ENCODE peak calls at places on chromosomes 4 and X, in six cellular contexts. Q, C, P, R, U and O are unnamed samples.

GRCh38 chr4:175531405-175532091 is 280.5 kb downstream of the GPM6A start:
- DNase-seq in C (peak; percentile 14), P (no peak), R (no peak), Q (no peak), U (no peak), O (no peak)

GRCh38 chr4:111126340-111126739 is 503.5 kb upstream of the PITX2 start:
- DNase-seq in C (no peak), Q (no peak), P (no peak), U (no peak), R (no peak), O (no peak)

GRCh38 chr4:150096625-150097024 is 18.4 kb downstream of the DCLK2 start:
- DNase-seq in U (no peak), R (no peak), C (no peak), P (no peak), Q (no peak), O (no peak)

GRCh38 chrX:87788976-87789375 is 271.4 kb downstream of the KLHL4 start:
- DNase-seq in R (no peak), Q (no peak), U (no peak), C (no peak), P (no peak), O (no peak)

GRCh38 chrX:40912166-40912565 is 173.1 kb upstream of the USP9X start:
- DNase-seq in U (no peak), Q (no peak), P (no peak), R (no peak), C (no peak), O (no peak)

GRCh38 chrX:19964017-19964710 is 26.7 kb downstream of the BCLAF3 start:
- DNase-seq in Q (no peak), U (no peak), P (no peak), R (no peak), C (no peak), O (no peak)

GRCh38 chrX:24347871-24348270 is 12.6 kb upstream of the SUPT20HL1 start:
- DNase-seq in R (no peak), U (no peak), C (peak; percentile 12), P (no peak), Q (no peak), O (no peak)

GRCh38 chrX:38561951-38562719 is 793 bp downstream of the TSPAN7 start:
- DNase-seq in Q (peak; percentile 19), U (no peak), R (peak; percentile 45), C (peak; percentile 2), P (no peak), O (no peak)

GRCh38 chr4:184897807-184898388 is 72.1 kb upstream of the ACSL1 start:
- DNase-seq in R (no peak), Q (no peak), C (no peak), P (no peak), U (no peak), O (no peak)

GRCh38 chrX:39814391-39814790 is 283.4 kb downstream of the BCOR start:
- DNase-seq in P (no peak), Q (no peak), C (no peak), R (no peak), U (peak; percentile 22), O (peak; percentile 4)

GRCh38 chr4:76702440-76703122 is 195.4 kb downstream of the SOWAHB start:
- DNase-seq in Q (no peak), R (no peak), P (no peak), U (no peak), C (no peak), O (no peak)

GRCh38 chrX:68438575-68438974 is 5.3 kb upstream of the OPHN1 start:
- DNase-seq in C (no peak), P (no peak), Q (no peak), U (no peak), R (no peak), O (no peak)

GRCh38 chr4:186297013-186297645 is 31.1 kb downstream of the F11 start:
- DNase-seq in R (no peak), P (no peak), Q (no peak), U (no peak), C (peak; percentile 62), O (peak; percentile 4)

GRCh38 chr4:8860892-8861575 is 10.6 kb downstream of the HMX1 start:
- DNase-seq in C (no peak), Q (no peak), R (no peak), P (no peak), U (no peak), O (no peak)

GRCh38 chr4:8862334-8862733 is 9.3 kb downstream of the HMX1 start:
- DNase-seq in U (no peak), R (no peak), P (no peak), C (no peak), Q (no peak), O (no peak)

GRCh38 chr4:8860096-8860891 is 11.3 kb downstream of the HMX1 start:
- DNase-seq in R (no peak), U (no peak), Q (no peak), C (peak; percentile 0), P (no peak), O (no peak)

GRCh38 chr4:8862800-8863758 is 8.6 kb downstream of the HMX1 start:
- DNase-seq in C (no peak), Q (no peak), U (no peak), R (no peak), P (no peak), O (no peak)

DNA sequence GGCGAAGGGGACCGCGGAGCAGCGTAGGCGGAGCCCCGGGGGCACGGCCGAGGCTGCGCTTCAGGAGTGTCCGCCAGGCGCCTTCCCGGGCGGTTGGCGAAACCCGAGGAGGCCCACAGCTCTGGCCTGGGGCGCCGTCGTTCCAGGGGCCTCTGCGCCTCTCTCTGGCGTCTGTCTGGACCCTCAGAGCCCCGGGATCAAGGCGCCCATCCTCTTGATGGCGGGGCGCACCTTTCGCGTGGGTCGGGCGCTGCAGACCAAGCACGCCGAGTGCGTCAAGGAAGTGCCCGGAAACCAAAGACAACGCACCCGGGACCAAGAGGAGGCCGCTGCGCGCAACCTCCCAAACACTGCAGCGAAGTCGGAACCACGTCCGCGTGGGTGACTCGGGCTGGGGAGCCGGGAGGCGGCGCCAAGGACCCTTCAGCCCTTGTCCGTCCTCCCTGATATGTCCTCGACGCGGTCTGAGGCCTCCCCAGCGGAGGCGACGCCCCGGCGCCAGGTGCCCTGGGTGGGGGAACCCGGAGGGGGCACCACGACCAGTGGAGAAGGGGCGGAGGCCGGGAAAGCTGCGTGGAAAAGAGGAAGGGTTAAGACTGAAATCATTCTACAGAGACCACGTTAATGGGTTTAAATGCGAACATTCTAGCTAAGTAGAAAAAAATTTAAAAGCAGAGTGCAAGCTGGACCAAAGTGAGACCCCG is 9.9 kb downstream of the HMX1 start:
- DNase-seq in Q (no peak), U (no peak), R (no peak), P (no peak), C (no peak), O (no peak)
- H3K4me3 ChIP-seq in Q (no peak overlapping the region), U (no peak overlapping the region), R (no peak overlapping the region), P (no peak overlapping the region), C (no peak overlapping the region), O (no peak overlapping the region)

DNA sequence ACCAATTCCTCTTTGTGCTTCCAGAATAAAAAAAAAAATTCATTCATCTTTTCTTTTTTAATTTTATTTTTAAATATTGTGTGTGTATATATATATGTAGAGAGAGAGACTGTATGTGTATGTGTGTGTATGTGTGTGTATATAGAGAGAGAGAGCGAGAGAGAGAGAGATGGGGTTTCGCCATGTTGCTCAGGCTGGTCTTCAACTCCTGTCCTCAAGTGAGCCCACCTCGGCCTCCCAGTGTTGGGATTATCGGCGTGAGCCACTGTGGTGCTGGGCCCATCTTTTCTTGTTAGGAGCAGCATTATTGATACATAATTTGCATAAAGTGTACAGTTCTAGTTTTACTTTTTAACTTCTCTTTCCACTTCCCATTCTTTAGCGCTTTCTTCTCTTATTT is 33.6 kb downstream of the KDM6A start:
- DNase-seq in R (no peak), Q (no peak), P (no peak), C (no peak), U (no peak), O (no peak)
- H3K4me3 ChIP-seq in R (no peak overlapping the region), Q (no peak overlapping the region), P (no peak overlapping the region), C (no peak overlapping the region), U (no peak overlapping the region), O (no peak overlapping the region)

DNA sequence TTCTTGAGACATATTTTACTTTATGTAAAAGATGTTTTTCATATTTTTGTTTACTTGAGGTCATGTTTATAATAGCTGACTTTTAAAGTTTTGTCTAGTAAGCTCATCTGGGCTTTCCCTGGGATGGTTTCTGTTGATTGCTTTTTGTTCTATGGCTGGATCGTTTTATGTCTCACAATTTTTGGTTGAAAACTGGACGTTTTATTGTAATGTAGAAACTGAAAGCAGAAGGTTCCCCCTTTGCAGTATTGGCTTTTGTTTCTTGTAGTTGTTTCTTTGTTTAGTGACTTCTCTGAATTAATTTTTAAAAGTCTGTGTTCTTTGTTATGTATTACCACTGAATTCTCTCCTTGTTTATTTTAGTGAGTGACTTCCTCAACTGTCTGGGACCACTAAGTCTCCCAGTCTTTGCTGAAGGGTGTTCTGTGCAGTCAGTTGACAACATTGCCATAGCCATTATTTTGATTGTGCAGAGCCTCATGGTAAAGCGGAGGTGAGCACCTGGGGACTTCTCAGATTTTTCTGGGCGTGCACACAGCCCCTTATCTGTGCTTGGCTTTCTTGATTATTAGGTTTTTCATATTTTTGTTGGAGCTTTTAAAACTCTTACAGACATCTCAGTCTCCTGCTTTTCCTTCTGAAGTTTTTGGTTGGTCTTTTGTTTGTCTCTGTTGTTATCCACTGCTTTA is 31.0 kb downstream of the KDM6A start:
- DNase-seq in C (no peak), Q (no peak), U (no peak), P (no peak), R (no peak), O (peak; percentile 22)
- H3K4me3 ChIP-seq in C (no peak overlapping the region), Q (no peak overlapping the region), U (no peak overlapping the region), P (no peak overlapping the region), R (no peak overlapping the region), O (no peak overlapping the region)

GRCh38 chrX:47584714-47585113 is 2.5 kb downstream of the TIMP1 start:
- DNase-seq in P (no peak), U (no peak), Q (no peak), R (no peak), C (no peak), O (no peak)
- H3K4me3 ChIP-seq in P (no peak overlapping the region), U (no peak overlapping the region), Q (no peak overlapping the region), R (no peak overlapping the region), C (no peak overlapping the region), O (no peak overlapping the region)

DNA sequence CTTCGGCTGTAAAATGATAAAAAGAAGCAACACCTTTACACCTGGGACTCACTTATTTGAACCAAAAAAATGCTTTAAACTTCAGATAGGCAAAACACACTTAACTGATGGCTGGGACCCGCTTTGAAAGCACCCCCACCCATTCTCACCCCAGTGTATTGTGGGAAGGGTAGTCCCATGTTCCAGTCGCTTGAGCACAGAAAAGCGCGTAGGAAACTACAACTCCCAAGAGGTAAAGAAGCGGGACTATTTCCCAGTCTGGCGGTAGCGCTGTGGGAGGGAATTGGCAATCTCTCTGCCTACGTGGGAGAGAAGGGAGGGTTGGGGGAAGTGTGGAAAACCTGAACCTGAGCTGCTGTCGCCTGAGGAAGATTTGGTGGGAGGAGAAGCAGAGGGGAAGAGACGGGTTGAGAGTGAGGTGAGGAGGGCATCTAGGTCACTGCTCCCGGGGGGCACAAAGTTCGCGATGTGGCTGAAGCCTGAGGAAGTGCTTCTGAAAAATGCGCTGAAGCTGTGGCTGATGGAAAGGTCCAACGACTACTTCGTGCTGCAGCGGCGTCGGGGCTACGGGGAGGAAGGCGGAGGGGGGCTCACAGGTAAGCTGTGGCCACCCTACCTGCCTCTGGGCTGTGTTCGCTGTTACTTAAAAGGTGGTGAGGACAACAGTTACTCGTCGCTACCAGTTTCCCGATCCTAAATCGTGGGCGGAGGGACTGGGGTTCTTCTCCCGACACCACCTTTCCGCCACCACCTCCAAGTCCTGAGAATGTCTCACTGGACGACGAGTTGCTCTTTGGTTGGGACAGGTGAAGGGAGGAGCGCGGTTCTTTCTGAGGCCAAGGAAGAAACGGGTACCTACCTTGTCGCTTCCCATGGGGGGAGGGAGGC is at the start of gene TBC1D8B:
- DNase-seq in P (peak; percentile 91), R (peak; percentile 79), Q (peak; percentile 74), C (peak; percentile 92), U (no peak), O (no peak)
- H3K4me3 ChIP-seq in P (peak within 1 kb of the TSS; percentile 59), R (peak within 1 kb of the TSS; percentile 51), Q (peak within 1 kb of the TSS; percentile 63), C (peak within 1 kb of the TSS; percentile 74), U (peak within 1 kb of the TSS; percentile 32), O (peak within 1 kb of the TSS; percentile 32)